ENCODE peak calls at places on chromosome 19, in seven cellular contexts. One of them, this sample, is unnamed.

GRCh38 chr19:23470873-23471555 is 75.7 kb upstream of the ZNF91 start:
- DNase-seq in adipocyte: no peak
- DNase-seq in pulmonary artery endothelial cell: no peak
- DNase-seq in NCI-H1417: peak
- DNase-seq in left colon: peak
- DNase-seq in GM04504: no peak
- DNase-seq in SJSA1: no peak
- DNase-seq in this sample: no peak

GRCh38 chr19:3025516-3025890 is 3.6 kb downstream of the TLE2 start:
- DNase-seq in adipocyte: no peak
- DNase-seq in pulmonary artery endothelial cell: no peak
- DNase-seq in NCI-H1417: peak
- DNase-seq in left colon: peak
- DNase-seq in GM04504: no peak
- DNase-seq in SJSA1: no peak
- DNase-seq in this sample: no peak

GRCh38 chr19:47790398-47790814 is 11.9 kb downstream of the SELENOW start:
- DNase-seq in adipocyte: peak
- DNase-seq in pulmonary artery endothelial cell: no peak
- DNase-seq in NCI-H1417: peak
- DNase-seq in left colon: peak
- DNase-seq in GM04504: no peak
- DNase-seq in SJSA1: peak
- DNase-seq in this sample: no peak

GRCh38 chr19:45782162-45782623 is at the start of gene DMPK:
- DNase-seq in adipocyte: peak
- DNase-seq in pulmonary artery endothelial cell: no peak
- DNase-seq in NCI-H1417: no peak
- DNase-seq in left colon: peak
- DNase-seq in GM04504: no peak
- DNase-seq in SJSA1: no peak
- DNase-seq in this sample: no peak

GRCh38 chr19:35337081-35337983 is 8.3 kb downstream of the CD22 start:
- DNase-seq in adipocyte: no peak
- DNase-seq in pulmonary artery endothelial cell: no peak
- DNase-seq in NCI-H1417: no peak
- DNase-seq in left colon: no peak
- DNase-seq in GM04504: no peak
- DNase-seq in SJSA1: no peak
- DNase-seq in this sample: no peak

GRCh38 chr19:10927691-10928562 is 512 bp downstream of the YIPF2 start:
- DNase-seq in adipocyte: peak
- DNase-seq in pulmonary artery endothelial cell: no peak
- DNase-seq in NCI-H1417: no peak
- DNase-seq in left colon: no peak
- DNase-seq in GM04504: no peak
- DNase-seq in SJSA1: no peak
- DNase-seq in this sample: no peak

GRCh38 chr19:48569814-48570213 is 17.8 kb downstream of the SULT2B1 start:
- DNase-seq in adipocyte: peak
- DNase-seq in pulmonary artery endothelial cell: no peak
- DNase-seq in NCI-H1417: no peak
- DNase-seq in left colon: no peak
- DNase-seq in GM04504: no peak
- DNase-seq in SJSA1: no peak
- DNase-seq in this sample: no peak

GRCh38 chr19:45130236-45130635 is 30.5 kb downstream of the NKPD1 start:
- DNase-seq in adipocyte: no peak
- DNase-seq in pulmonary artery endothelial cell: no peak
- DNase-seq in NCI-H1417: no peak
- DNase-seq in left colon: no peak
- DNase-seq in GM04504: no peak
- DNase-seq in SJSA1: no peak
- DNase-seq in this sample: no peak

GRCh38 chr19:48963371-48964204 is 1.5 kb upstream of the FTL start:
- DNase-seq in adipocyte: peak
- DNase-seq in pulmonary artery endothelial cell: no peak
- DNase-seq in NCI-H1417: no peak
- DNase-seq in left colon: peak
- DNase-seq in GM04504: peak
- DNase-seq in SJSA1: peak
- DNase-seq in this sample: no peak

GRCh38 chr19:17020380-17020779 is 6.2 kb downstream of the CPAMD8 start:
- DNase-seq in adipocyte: no peak
- DNase-seq in pulmonary artery endothelial cell: no peak
- DNase-seq in NCI-H1417: no peak
- DNase-seq in left colon: no peak
- DNase-seq in GM04504: no peak
- DNase-seq in SJSA1: no peak
- DNase-seq in this sample: no peak

GRCh38 chr19:4866595-4867424 is 657 bp downstream of the PLIN3 start:
- DNase-seq in adipocyte: peak
- DNase-seq in pulmonary artery endothelial cell: no peak
- DNase-seq in NCI-H1417: no peak
- DNase-seq in left colon: peak
- DNase-seq in GM04504: no peak
- DNase-seq in SJSA1: peak
- DNase-seq in this sample: no peak

GRCh38 chr19:4304509-4305252 is at the start of gene FSD1:
- DNase-seq in adipocyte: peak
- DNase-seq in pulmonary artery endothelial cell: no peak
- DNase-seq in NCI-H1417: peak
- DNase-seq in left colon: peak
- DNase-seq in GM04504: peak
- DNase-seq in SJSA1: peak
- DNase-seq in this sample: no peak

GRCh38 chr19:5624154-5624663 is 1.3 kb downstream of the SAFB start:
- DNase-seq in adipocyte: peak
- DNase-seq in pulmonary artery endothelial cell: no peak
- DNase-seq in NCI-H1417: peak
- DNase-seq in left colon: peak
- DNase-seq in GM04504: no peak
- DNase-seq in SJSA1: peak
- DNase-seq in this sample: no peak

This sample was measured in LNCaP clone FGC.